ENCODE peak calls at places on chromosomes 16 and 17, in ten cellular contexts. T is AG04450; O is epithelial cell of esophagus; X is stomach; P is fibroblast of lung; G is dorsolateral prefrontal cortex; D is CD8-positive, alpha-beta T cell; K is brain microvascular endothelial cell; V is fibroblast of the aortic adventitia; L is BE2C. C is an unnamed sample.

GRCh38 chr17:5705876-5706420 is 121.6 kb upstream of the NLRP1 start:
- DNase-seq in O (no peak), K (no peak), D (no peak), P (no peak), X (no peak), V (no peak), T (no peak), G (no peak), L (no peak), C (no peak)

GRCh38 chr17:65855675-65856074 is 294.2 kb upstream of the AXIN2 start:
- DNase-seq in P (no peak), D (no peak), T (no peak), L (no peak), V (no peak), X (no peak), G (no peak), O (peak), K (no peak), C (no peak)

GRCh38 chr16:58378401-58378800 is 13.9 kb upstream of the GINS3 start:
- DNase-seq in O (no peak), T (no peak), V (peak), K (no peak), D (no peak), X (no peak), L (no peak), P (peak), G (no peak), C (no peak)

GRCh38 chr17:82832881-82833475 is 6.8 kb downstream of the ZNF750 start:
- DNase-seq in L (no peak), D (no peak), O (no peak), X (no peak), K (no peak), V (no peak), P (no peak), T (no peak), G (peak), C (no peak)

GRCh38 chr16:2042666-2043295 is 4.9 kb downstream of the NTHL1 start:
- DNase-seq in K (no peak), X (no peak), V (no peak), P (no peak), O (no peak), D (no peak), T (no peak), L (no peak), G (no peak), C (no peak)

GRCh38 chr16:78931267-78932060 is 669.1 kb downstream of the MAF start:
- DNase-seq in D (no peak), L (no peak), O (no peak), P (no peak), X (no peak), G (no peak), V (no peak), T (no peak), K (no peak), C (no peak)

GRCh38 chr16:86044881-86045600 is 146.1 kb downstream of the IRF8 start:
- DNase-seq in G (no peak), D (peak), P (no peak), L (no peak), O (no peak), T (no peak), V (no peak), X (peak), K (no peak), C (no peak)

GRCh38 chr16:63461248-63461841 is 1425.1 kb upstream of the CDH8 start:
- DNase-seq in D (no peak), P (peak), L (peak), K (peak), O (peak), X (no peak), G (no peak), T (no peak), V (peak), C (peak)

GRCh38 chr17:6643460-6644125 is 2.7 kb downstream of the TXNDC17 start:
- DNase-seq in T (no peak), X (no peak), K (peak), L (no peak), V (peak), G (no peak), O (peak), D (no peak), P (peak), C (no peak)

GRCh38 chr17:12922120-12922519 is 95.7 kb downstream of the ELAC2 start:
- DNase-seq in L (no peak), P (no peak), V (no peak), O (no peak), T (no peak), D (no peak), G (no peak), X (no peak), K (no peak), C (no peak)

GRCh38 chr16:66474750-66475199 is 47.7 kb downstream of the BEAN1 start:
- DNase-seq in V (no peak), L (no peak), O (no peak), G (no peak), D (peak), T (no peak), P (no peak), X (no peak), K (no peak), C (no peak)

GRCh38 chr17:49993423-49994037 is 1.5 kb downstream of the DLX3 start:
- DNase-seq in T (no peak), P (peak), X (peak), L (peak), V (no peak), G (no peak), O (peak), D (no peak), K (no peak), C (no peak)

GRCh38 chr16:87333101-87333500 is 15.9 kb upstream of the C16orf95 start:
- DNase-seq in O (no peak), K (no peak), L (no peak), D (no peak), X (no peak), T (no peak), G (peak), P (no peak), V (no peak), C (no peak)

GRCh38 chr17:4537451-4538235 is 17.5 kb downstream of the MYBBP1A start:
- DNase-seq in D (no peak), L (no peak), O (no peak), G (peak), V (no peak), T (no peak), P (no peak), K (no peak), X (no peak), C (no peak)

GRCh38 chr16:54430491-54431030 is 144.0 kb upstream of the IRX3 start:
- DNase-seq in X (no peak), L (no peak), D (no peak), P (peak), O (no peak), K (peak), T (no peak), V (peak), G (no peak), C (peak)

GRCh38 chr16:86016201-86016965 is 117.4 kb downstream of the IRF8 start:
- DNase-seq in L (peak), K (peak), G (no peak), O (peak), T (no peak), P (peak), D (peak), X (no peak), V (peak), C (peak)

GRCh38 chr17:76382803-76383644 is 1.4 kb upstream of the SPHK1 start:
- DNase-seq in T (no peak), O (peak), V (peak), K (peak), L (peak), P (peak), D (peak), G (no peak), X (peak), C (peak)

GRCh38 chr17:1398900-1399299 is 1.1 kb downstream of the YWHAE start:
- DNase-seq in T (no peak), P (peak), G (peak), O (peak), V (peak), L (no peak), D (no peak), X (no peak), K (no peak), C (no peak)

GRCh38 chr16:82024274-82024673 is 10.8 kb upstream of the HSD17B2 start:
- DNase-seq in X (no peak), K (no peak), G (no peak), V (no peak), P (no peak), O (no peak), L (no peak), D (no peak), T (no peak), C (no peak)

GRCh38 chr17:3792481-3792880 is 8.5 kb downstream of the ITGAE start:
- DNase-seq in V (peak), X (peak), G (no peak), K (no peak), L (no peak), P (no peak), D (no peak), O (no peak), T (no peak), C (no peak)

GRCh38 chr17:50660042-50660886 is 25.6 kb downstream of the ABCC3 start:
- DNase-seq in K (no peak), D (no peak), P (no peak), O (no peak), V (peak), T (no peak), X (peak), L (peak), G (no peak), C (no peak)

GRCh38 chr17:42248351-42249179 is 27.6 kb downstream of the STAT5B start:
- DNase-seq in X (peak), L (peak), G (peak), V (peak), O (no peak), P (peak), D (peak), T (peak), K (peak), C (peak)

GRCh38 chr16:13902677-13903076 is 17.3 kb upstream of the ERCC4 start:
- DNase-seq in O (no peak), P (peak), L (no peak), G (no peak), D (no peak), K (no peak), T (no peak), X (no peak), V (peak), C (peak)

GRCh38 chr16:89880477-89881367 is 7.3 kb downstream of the TCF25 start:
- DNase-seq in K (no peak), G (no peak), O (peak), X (no peak), P (no peak), V (no peak), D (no peak), L (no peak), T (no peak), C (no peak)

GRCh38 chr16:76780556-76780955 is 410.4 kb upstream of the MON1B start:
- DNase-seq in K (no peak), V (no peak), G (no peak), T (no peak), X (no peak), D (no peak), O (peak), P (no peak), L (no peak), C (peak)

GRCh38 chr17:42345396-42346078 is 42.7 kb downstream of the STAT3 start:
- DNase-seq in O (no peak), K (no peak), D (no peak), V (no peak), X (no peak), L (no peak), T (no peak), G (no peak), P (no peak), C (no peak)

GRCh38 chr17:9976283-9977009 is 71.4 kb upstream of the RCVRN start:
- DNase-seq in L (no peak), V (no peak), T (no peak), O (no peak), K (no peak), G (no peak), D (no peak), X (no peak), P (no peak), C (no peak)

GRCh38 chr17:72903522-72903921 is 189.0 kb downstream of the SLC39A11 start:
- DNase-seq in K (no peak), O (no peak), L (peak), P (no peak), T (no peak), V (no peak), D (no peak), X (no peak), G (no peak), C (no peak)

GRCh38 chr17:48568499-48569259 is 9.5 kb downstream of the HOXB4 start:
- DNase-seq in T (no peak), O (no peak), P (peak), L (no peak), V (peak), K (no peak), X (no peak), G (no peak), D (no peak), C (no peak)

GRCh38 chr17:6660765-6661463 is 9.4 kb downstream of the C17orf100 start:
- DNase-seq in T (no peak), V (no peak), D (no peak), L (no peak), X (no peak), P (no peak), K (no peak), O (no peak), G (no peak), C (no peak)

GRCh38 chr17:83103200-83103937 is 24.0 kb downstream of the METRNL start:
- DNase-seq in G (no peak), T (no peak), V (no peak), P (no peak), K (peak), X (peak), D (no peak), O (no peak), L (no peak), C (peak)

GRCh38 chr17:6487243-6488007 is 43.2 kb downstream of the PIMREG start:
- DNase-seq in T (no peak), K (no peak), P (no peak), L (no peak), G (peak), V (no peak), X (no peak), O (no peak), D (no peak), C (no peak)

GRCh38 chr17:19370493-19370960 is 7.8 kb upstream of the MAPK7 start:
- DNase-seq in P (no peak), X (no peak), L (no peak), G (no peak), D (no peak), O (no peak), K (no peak), T (no peak), V (no peak), C (no peak)

GRCh38 chr17:19371259-19372003 is 6.9 kb upstream of the MAPK7 start:
- DNase-seq in P (no peak), T (no peak), V (no peak), K (no peak), D (no peak), G (no peak), O (no peak), X (no peak), L (no peak), C (no peak)

GRCh38 chr17:19369107-19369778 is 6.7 kb upstream of the B9D1 start:
- DNase-seq in T (no peak), O (no peak), K (no peak), X (no peak), D (no peak), P (no peak), G (no peak), V (no peak), L (no peak), C (no peak)

GRCh38 chr17:19368119-19368660 is 5.7 kb upstream of the B9D1 start:
- DNase-seq in V (no peak), P (peak), X (no peak), G (no peak), K (no peak), L (no peak), D (no peak), O (no peak), T (no peak), C (no peak)

GRCh38 chr17:19369846-19370492 is 7.4 kb upstream of the B9D1 start:
- DNase-seq in L (no peak), D (peak), V (no peak), X (no peak), O (peak), T (no peak), K (no peak), P (no peak), G (no peak), C (no peak)
- H3K4me3 ChIP-seq in L (no peak), D (no peak), V (no peak), X (no peak), O (no peak), T (no peak), K (no peak), P (no peak), G (no peak), C (no peak)

GRCh38 chr16:10949424-10949970 is 5.1 kb downstream of the CLEC16A start:
- DNase-seq in T (no peak), X (no peak), D (peak), K (no peak), P (peak), V (peak), G (no peak), O (peak), L (no peak), C (no peak)
- H3K4me3 ChIP-seq in T (no peak), X (no peak), D (no peak), K (no peak), P (no peak), V (no peak), G (no peak), O (no peak), L (no peak), C (no peak)

DNA sequence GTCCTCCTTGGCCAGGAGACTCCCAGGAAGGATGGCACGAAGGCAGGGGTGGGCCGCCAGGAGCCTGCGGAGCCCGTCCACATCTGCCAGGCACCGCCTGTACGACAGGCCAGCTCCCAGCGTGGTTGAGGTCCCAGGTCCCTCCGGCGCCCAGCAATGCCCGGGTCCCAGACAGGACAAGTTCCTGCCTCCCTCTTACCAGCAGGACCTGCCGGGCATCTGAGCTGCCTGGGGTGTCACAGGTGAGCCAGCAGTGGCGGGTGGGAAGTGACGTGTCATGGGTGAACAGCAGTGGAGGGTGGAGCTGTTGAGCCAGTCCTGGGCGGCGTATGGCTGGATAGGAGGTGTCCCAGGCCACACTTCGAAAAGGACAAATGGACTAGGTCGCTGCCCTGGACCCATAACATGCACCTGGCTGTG is 15.7 kb upstream of the BAHCC1 start:
- DNase-seq in X (peak), K (no peak), T (no peak), V (no peak), P (no peak), O (peak), G (no peak), D (no peak), L (no peak), C (no peak)
- H3K4me3 ChIP-seq in X (peak), K (no peak), T (no peak), V (no peak), P (no peak), O (no peak), G (no peak), D (no peak), L (no peak), C (no peak)

GRCh38 chr16:72134507-72134906 is 37.4 kb downstream of the PMFBP1 start:
- DNase-seq in L (no peak), D (no peak), T (no peak), V (no peak), K (no peak), G (no peak), P (no peak), O (no peak), X (no peak), C (no peak)

GRCh38 chr16:72139908-72140307 is 32.0 kb downstream of the PMFBP1 start:
- DNase-seq in X (no peak), L (no peak), D (no peak), K (no peak), T (no peak), P (no peak), G (no peak), O (no peak), V (no peak), C (no peak)

GRCh38 chr16:72137380-72138063 is 34.4 kb downstream of the PMFBP1 start:
- DNase-seq in K (no peak), D (no peak), T (no peak), P (no peak), O (no peak), L (no peak), G (no peak), X (no peak), V (no peak), C (no peak)

GRCh38 chr16:72138064-72138572 is 33.8 kb downstream of the PMFBP1 start:
- DNase-seq in G (no peak), O (no peak), P (no peak), T (no peak), X (no peak), D (no peak), L (no peak), K (no peak), V (no peak), C (no peak)
- H3K4me3 ChIP-seq in G (no peak), O (no peak), P (no peak), T (no peak), X (no peak), D (no peak), L (no peak), K (no peak), V (no peak), C (no peak)

GRCh38 chr17:34199932-34200534 is 55.1 kb upstream of the CCL2 start:
- DNase-seq in X (peak), D (peak), L (peak), K (peak), P (peak), T (peak), O (peak), V (peak), G (no peak), C (peak)
- H3K4me3 ChIP-seq in X (no peak), D (no peak), L (no peak), K (no peak), P (no peak), T (no peak), O (no peak), V (no peak), G (no peak), C (no peak)

C was measured in skeletal muscle cell.